ENCODE peak calls at places on chromosomes 5 and 9, in ten cellular contexts. One of them, this sample, is unnamed.

GRCh38 chr9:115235221-115235620 is 117.3 kb upstream of the TNC start:
- DNase-seq in GM23248: no peak
- DNase-seq in HCT116: no peak
- DNase-seq in astrocyte: no peak
- DNase-seq in H9: no peak
- DNase-seq in neuronal stem cell: no peak
- DNase-seq in fibroblast of lung: no peak
- DNase-seq in SK-N-SH: no peak
- DNase-seq in GM23338: no peak
- DNase-seq in PC-9: no peak
- DNase-seq in this sample: no peak

GRCh38 chr5:115735108-115735998 is 81.1 kb downstream of the CDO1 start:
- DNase-seq in GM23248: no peak
- DNase-seq in HCT116: no peak
- DNase-seq in astrocyte: no peak
- DNase-seq in H9: no peak
- DNase-seq in neuronal stem cell: peak; percentile 8
- DNase-seq in fibroblast of lung: no peak
- DNase-seq in SK-N-SH: no peak
- DNase-seq in GM23338: peak; percentile 47
- DNase-seq in PC-9: no peak
- DNase-seq in this sample: no peak

GRCh38 chr9:35756275-35756742 is 2.2 kb upstream of the MSMP start:
- DNase-seq in GM23248: no peak
- DNase-seq in HCT116: peak; percentile 58
- DNase-seq in astrocyte: no peak
- DNase-seq in H9: no peak
- DNase-seq in neuronal stem cell: no peak
- DNase-seq in fibroblast of lung: no peak
- DNase-seq in SK-N-SH: no peak
- DNase-seq in GM23338: peak; percentile 92
- DNase-seq in PC-9: no peak
- DNase-seq in this sample: no peak

GRCh38 chr5:69048233-69048632 is 45.6 kb upstream of the SLC30A5 start:
- DNase-seq in GM23248: peak; percentile 20
- DNase-seq in HCT116: no peak
- DNase-seq in astrocyte: no peak
- DNase-seq in H9: no peak
- DNase-seq in neuronal stem cell: no peak
- DNase-seq in fibroblast of lung: no peak
- DNase-seq in SK-N-SH: peak; percentile 48
- DNase-seq in GM23338: peak; percentile 56
- DNase-seq in PC-9: no peak
- DNase-seq in this sample: no peak

GRCh38 chr5:65803699-65804426 is 81.9 kb downstream of the NLN start:
- DNase-seq in GM23248: no peak
- DNase-seq in HCT116: no peak
- DNase-seq in astrocyte: peak; percentile 80
- DNase-seq in H9: no peak
- DNase-seq in neuronal stem cell: no peak
- DNase-seq in fibroblast of lung: peak; percentile 81
- DNase-seq in SK-N-SH: no peak
- DNase-seq in GM23338: no peak
- DNase-seq in PC-9: no peak
- DNase-seq in this sample: no peak

GRCh38 chr5:67300321-67300720 is 103.7 kb upstream of the CD180 start:
- DNase-seq in GM23248: no peak
- DNase-seq in HCT116: no peak
- DNase-seq in astrocyte: no peak
- DNase-seq in H9: no peak
- DNase-seq in neuronal stem cell: no peak
- DNase-seq in fibroblast of lung: no peak
- DNase-seq in SK-N-SH: no peak
- DNase-seq in GM23338: no peak
- DNase-seq in PC-9: no peak
- DNase-seq in this sample: no peak

GRCh38 chr9:123923377-123923776 is 6.5 kb downstream of the DENND1A start:
- DNase-seq in GM23248: no peak
- DNase-seq in HCT116: no peak
- DNase-seq in astrocyte: no peak
- DNase-seq in H9: no peak
- DNase-seq in neuronal stem cell: no peak
- DNase-seq in fibroblast of lung: no peak
- DNase-seq in SK-N-SH: no peak
- DNase-seq in GM23338: no peak
- DNase-seq in PC-9: no peak
- DNase-seq in this sample: no peak

GRCh38 chr9:109331353-109331752 is 10.5 kb upstream of the EPB41L4B start:
- DNase-seq in GM23248: peak; percentile 53
- DNase-seq in HCT116: no peak
- DNase-seq in astrocyte: no peak
- DNase-seq in H9: no peak
- DNase-seq in neuronal stem cell: no peak
- DNase-seq in fibroblast of lung: peak; percentile 42
- DNase-seq in SK-N-SH: peak; percentile 69
- DNase-seq in GM23338: no peak
- DNase-seq in PC-9: peak; percentile 95
- DNase-seq in this sample: peak; percentile 93

GRCh38 chr9:104564358-104564757 is 4.6 kb upstream of the OR13C8 start:
- DNase-seq in GM23248: no peak
- DNase-seq in HCT116: no peak
- DNase-seq in astrocyte: no peak
- DNase-seq in H9: no peak
- DNase-seq in neuronal stem cell: no peak
- DNase-seq in fibroblast of lung: no peak
- DNase-seq in SK-N-SH: no peak
- DNase-seq in GM23338: no peak
- DNase-seq in PC-9: no peak
- DNase-seq in this sample: no peak

GRCh38 chr5:528625-529511 is 4.6 kb upstream of the SLC9A3 start:
- DNase-seq in GM23248: no peak
- DNase-seq in HCT116: no peak
- DNase-seq in astrocyte: no peak
- DNase-seq in H9: no peak
- DNase-seq in neuronal stem cell: no peak
- DNase-seq in fibroblast of lung: no peak
- DNase-seq in SK-N-SH: no peak
- DNase-seq in GM23338: peak; percentile 38
- DNase-seq in PC-9: no peak
- DNase-seq in this sample: no peak

GRCh38 chr9:96554326-96554725 is 65.3 kb downstream of the CDC14B start:
- DNase-seq in GM23248: peak; percentile 54
- DNase-seq in HCT116: no peak
- DNase-seq in astrocyte: peak; percentile 68
- DNase-seq in H9: no peak
- DNase-seq in neuronal stem cell: no peak
- DNase-seq in fibroblast of lung: peak; percentile 73
- DNase-seq in SK-N-SH: no peak
- DNase-seq in GM23338: no peak
- DNase-seq in PC-9: no peak
- DNase-seq in this sample: no peak

GRCh38 chr9:128724744-128725211 is 851 bp upstream of the ZDHHC12 start:
- DNase-seq in GM23248: peak; percentile 64
- DNase-seq in HCT116: peak; percentile 62
- DNase-seq in astrocyte: peak; percentile 68
- DNase-seq in H9: peak; percentile 97
- DNase-seq in neuronal stem cell: peak; percentile 68
- DNase-seq in fibroblast of lung: peak; percentile 78
- DNase-seq in SK-N-SH: peak; percentile 74
- DNase-seq in GM23338: peak; percentile 97
- DNase-seq in PC-9: peak; percentile 78
- DNase-seq in this sample: peak; percentile 71

GRCh38 chr5:3595102-3595961 is at the start of gene IRX1:
- DNase-seq in GM23248: peak; percentile 91
- DNase-seq in HCT116: no peak
- DNase-seq in astrocyte: peak; percentile 47
- DNase-seq in H9: peak; percentile 83
- DNase-seq in neuronal stem cell: no peak
- DNase-seq in fibroblast of lung: peak; percentile 74
- DNase-seq in SK-N-SH: peak; percentile 36
- DNase-seq in GM23338: peak; percentile 81
- DNase-seq in PC-9: no peak
- DNase-seq in this sample: peak; percentile 73

GRCh38 chr9:127224883-127225739 is 39.5 kb upstream of the GARNL3 start:
- DNase-seq in GM23248: peak; percentile 93
- DNase-seq in HCT116: peak; percentile 63
- DNase-seq in astrocyte: peak; percentile 53
- DNase-seq in H9: peak; percentile 96
- DNase-seq in neuronal stem cell: peak; percentile 93
- DNase-seq in fibroblast of lung: peak; percentile 76
- DNase-seq in SK-N-SH: peak; percentile 100
- DNase-seq in GM23338: peak; percentile 98
- DNase-seq in PC-9: peak; percentile 95
- DNase-seq in this sample: peak; percentile 69

GRCh38 chr5:37658440-37658839 is 181.4 kb downstream of the GDNF start:
- DNase-seq in GM23248: no peak
- DNase-seq in HCT116: no peak
- DNase-seq in astrocyte: no peak
- DNase-seq in H9: no peak
- DNase-seq in neuronal stem cell: no peak
- DNase-seq in fibroblast of lung: no peak
- DNase-seq in SK-N-SH: no peak
- DNase-seq in GM23338: no peak
- DNase-seq in PC-9: no peak
- DNase-seq in this sample: no peak

DNA sequence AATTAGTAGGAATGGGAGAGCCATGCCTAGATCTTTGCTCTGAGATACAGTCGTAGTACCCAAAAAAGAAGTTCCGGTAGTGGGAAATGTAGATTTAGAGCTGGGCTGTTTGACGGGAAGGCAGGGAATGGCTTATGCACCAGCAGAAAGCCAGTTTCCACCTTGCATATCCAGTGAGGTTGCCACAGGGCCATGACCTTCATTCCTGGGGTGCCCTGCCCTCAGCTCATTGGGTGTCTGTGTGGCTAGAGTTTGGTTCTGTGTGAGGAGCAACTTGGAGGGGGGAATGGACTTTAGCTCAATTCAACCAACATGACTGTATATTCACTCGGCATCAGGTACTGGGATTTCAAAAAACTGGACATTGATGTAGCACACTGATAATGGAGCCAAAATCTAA is 300.1 kb downstream of the MLLT3 start:
- DNase-seq in GM23248: no peak
- DNase-seq in HCT116: no peak
- DNase-seq in astrocyte: no peak
- DNase-seq in H9: no peak
- DNase-seq in neuronal stem cell: no peak
- DNase-seq in fibroblast of lung: no peak
- DNase-seq in SK-N-SH: no peak
- DNase-seq in GM23338: no peak
- DNase-seq in PC-9: no peak
- DNase-seq in this sample: no peak
- H3K27me3 ChIP-seq in GM23248: no peaks in the 10 kb centered on the region
- H3K27me3 ChIP-seq in HCT116: peaks cover 16% of the 10 kb centered on the region
- H3K27me3 ChIP-seq in astrocyte: peaks cover 2% of the 10 kb centered on the region
- H3K27me3 ChIP-seq in H9: no peaks in the 10 kb centered on the region
- H3K27me3 ChIP-seq in neuronal stem cell: no peaks in the 10 kb centered on the region
- H3K27me3 ChIP-seq in fibroblast of lung: no peaks in the 10 kb centered on the region
- H3K27me3 ChIP-seq in SK-N-SH: no peaks in the 10 kb centered on the region
- H3K27me3 ChIP-seq in GM23338: no peaks in the 10 kb centered on the region
- H3K27me3 ChIP-seq in PC-9: no peaks in the 10 kb centered on the region
- H3K27me3 ChIP-seq in this sample: no peaks in the 10 kb centered on the region

DNA sequence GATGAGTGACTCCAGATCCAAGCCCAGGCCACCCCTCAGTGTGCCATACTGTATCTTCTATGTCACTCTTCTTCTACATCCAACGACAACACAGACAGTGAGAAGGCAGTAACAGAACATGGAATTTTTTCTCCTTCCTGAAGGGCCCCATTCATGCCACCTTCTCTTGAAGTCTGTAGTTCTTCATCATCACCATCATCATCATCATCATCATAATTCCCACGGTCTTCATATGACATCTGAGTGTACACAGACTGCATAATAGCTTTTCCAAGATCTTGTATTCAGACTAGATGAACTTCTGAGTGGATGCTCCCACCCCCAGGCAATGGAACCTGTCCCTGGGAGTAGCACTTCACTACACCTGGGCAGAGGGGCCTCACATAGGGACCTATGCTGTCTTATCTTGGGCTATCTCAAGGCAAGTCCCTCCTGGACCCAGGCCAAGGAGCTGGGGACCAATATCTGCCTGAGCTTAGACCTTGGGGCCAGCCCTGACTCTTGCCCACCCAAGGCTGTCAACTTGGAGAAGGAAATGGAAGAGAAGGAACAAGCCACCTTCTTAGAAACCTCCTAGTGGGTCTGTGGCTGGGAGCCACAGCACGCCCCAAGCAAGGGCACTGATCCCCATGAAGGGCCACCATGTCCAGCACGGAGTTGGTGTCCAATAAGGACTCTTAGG is 159.1 kb downstream of the FSTL4 start:
- DNase-seq in GM23248: no peak
- DNase-seq in HCT116: no peak
- DNase-seq in astrocyte: no peak
- DNase-seq in H9: peak; percentile 10
- DNase-seq in neuronal stem cell: no peak
- DNase-seq in fibroblast of lung: no peak
- DNase-seq in SK-N-SH: no peak
- DNase-seq in GM23338: no peak
- DNase-seq in PC-9: no peak
- DNase-seq in this sample: no peak
- H2AFZ ChIP-seq in GM23248: no peak overlapping the region
- H2AFZ ChIP-seq in HCT116: no peak overlapping the region
- H2AFZ ChIP-seq in astrocyte: no peak overlapping the region
- H2AFZ ChIP-seq in H9: no peak overlapping the region
- H2AFZ ChIP-seq in neuronal stem cell: no peak overlapping the region
- H2AFZ ChIP-seq in fibroblast of lung: no peak overlapping the region
- H2AFZ ChIP-seq in SK-N-SH: no peak overlapping the region
- H2AFZ ChIP-seq in GM23338: no peak overlapping the region
- H2AFZ ChIP-seq in PC-9: no peak overlapping the region
- H2AFZ ChIP-seq in this sample: no peak overlapping the region

DNA sequence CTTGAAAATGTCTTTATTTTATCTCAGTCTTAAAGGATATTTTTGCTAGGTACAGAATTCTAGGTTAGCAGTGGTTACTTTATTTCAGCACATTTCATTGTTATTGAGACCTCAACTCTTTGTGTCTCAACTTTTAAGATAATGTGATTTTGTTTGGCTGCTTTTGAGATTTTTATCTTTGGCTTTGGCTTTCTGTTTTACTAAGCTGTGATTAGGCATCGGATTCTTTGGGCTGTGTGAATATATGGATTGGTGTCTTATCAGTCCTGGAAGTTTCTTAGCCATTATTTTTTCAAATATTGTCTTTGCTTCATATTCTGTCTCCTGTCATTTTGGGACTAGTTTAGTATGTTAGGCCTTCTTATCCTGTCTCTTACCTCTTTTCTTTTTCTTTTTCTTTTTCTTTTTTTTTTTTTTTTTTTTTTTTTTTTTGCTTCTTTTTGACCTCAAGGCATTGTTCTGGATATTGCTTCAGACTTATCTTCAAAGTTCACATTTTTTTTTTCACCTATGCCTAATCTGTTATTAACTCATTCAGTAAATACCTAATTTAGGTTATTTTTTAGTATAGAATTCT is 20.1 kb upstream of the APC start:
- DNase-seq in GM23248: no peak
- DNase-seq in HCT116: no peak
- DNase-seq in astrocyte: peak; percentile 32
- DNase-seq in H9: no peak
- DNase-seq in neuronal stem cell: no peak
- DNase-seq in fibroblast of lung: peak; percentile 39
- DNase-seq in SK-N-SH: no peak
- DNase-seq in GM23338: no peak
- DNase-seq in PC-9: no peak
- DNase-seq in this sample: no peak
- H3K4me2 ChIP-seq in GM23248: no peak overlapping the region
- H3K4me2 ChIP-seq in HCT116: no peak overlapping the region
- H3K4me2 ChIP-seq in astrocyte: no peak overlapping the region
- H3K4me2 ChIP-seq in H9: no peak overlapping the region
- H3K4me2 ChIP-seq in neuronal stem cell: no peak overlapping the region
- H3K4me2 ChIP-seq in fibroblast of lung: no peak overlapping the region
- H3K4me2 ChIP-seq in SK-N-SH: no peak overlapping the region
- H3K4me2 ChIP-seq in GM23338: no peak overlapping the region
- H3K4me2 ChIP-seq in PC-9: no peak overlapping the region
- H3K4me2 ChIP-seq in this sample: no peak overlapping the region

GRCh38 chr5:143404416-143405062 is 1.1 kb upstream of the NR3C1 start:
- DNase-seq in GM23248: peak; percentile 96
- DNase-seq in HCT116: no peak
- DNase-seq in astrocyte: peak; percentile 84
- DNase-seq in H9: peak; percentile 70
- DNase-seq in neuronal stem cell: peak; percentile 20
- DNase-seq in fibroblast of lung: peak; percentile 90
- DNase-seq in SK-N-SH: peak; percentile 77
- DNase-seq in GM23338: peak; percentile 72
- DNase-seq in PC-9: peak; percentile 70
- DNase-seq in this sample: peak; percentile 81
- H3K27me3 ChIP-seq in GM23248: no peaks in the 10 kb centered on the region
- H3K27me3 ChIP-seq in HCT116: no peaks in the 10 kb centered on the region
- H3K27me3 ChIP-seq in astrocyte: no peaks in the 10 kb centered on the region
- H3K27me3 ChIP-seq in H9: peaks cover 10% of the 10 kb centered on the region
- H3K27me3 ChIP-seq in neuronal stem cell: peaks cover 3% of the 10 kb centered on the region
- H3K27me3 ChIP-seq in fibroblast of lung: no peaks in the 10 kb centered on the region
- H3K27me3 ChIP-seq in SK-N-SH: no peaks in the 10 kb centered on the region
- H3K27me3 ChIP-seq in GM23338: peaks cover 42% of the 10 kb centered on the region
- H3K27me3 ChIP-seq in PC-9: no peaks in the 10 kb centered on the region
- H3K27me3 ChIP-seq in this sample: no peaks in the 10 kb centered on the region